ENCODE peak calls at places on chromosomes 2 and 18, in ten cellular contexts. One of them, this sample, is unnamed.

GRCh38 chr2:1656326-1656960 is 87.9 kb downstream of the PXDN start:
- DNase-seq in chondrocyte: peak
- DNase-seq in GM13977: no peak
- DNase-seq in esophagus squamous epithelium: no peak
- DNase-seq in Caco-2: peak
- DNase-seq in K562: no peak
- DNase-seq in heart left ventricle: peak
- DNase-seq in kidney: no peak
- DNase-seq in B cell: no peak
- DNase-seq in GM12878: no peak
- DNase-seq in this sample: no peak

GRCh38 chr18:25136416-25137132 is 215.4 kb downstream of the ZNF521 start:
- DNase-seq in Caco-2: no peak
- DNase-seq in GM12878: no peak
- DNase-seq in kidney: no peak
- DNase-seq in esophagus squamous epithelium: no peak
- DNase-seq in K562: no peak
- DNase-seq in GM13977: no peak
- DNase-seq in chondrocyte: no peak
- DNase-seq in heart left ventricle: peak
- DNase-seq in B cell: no peak
- DNase-seq in this sample: peak

GRCh38 chr18:74935411-74935810 is 273.5 kb downstream of the PTGR3 start:
- DNase-seq in B cell: no peak
- DNase-seq in heart left ventricle: no peak
- DNase-seq in K562: no peak
- DNase-seq in kidney: no peak
- DNase-seq in esophagus squamous epithelium: no peak
- DNase-seq in chondrocyte: no peak
- DNase-seq in Caco-2: no peak
- DNase-seq in GM13977: no peak
- DNase-seq in GM12878: no peak
- DNase-seq in this sample: no peak

GRCh38 chr2:17476820-17477219 is 41.4 kb downstream of the RAD51AP2 start:
- DNase-seq in esophagus squamous epithelium: no peak
- DNase-seq in K562: no peak
- DNase-seq in heart left ventricle: no peak
- DNase-seq in Caco-2: no peak
- DNase-seq in GM13977: no peak
- DNase-seq in B cell: no peak
- DNase-seq in GM12878: no peak
- DNase-seq in chondrocyte: no peak
- DNase-seq in kidney: no peak
- DNase-seq in this sample: no peak

GRCh38 chr2:226609361-226609760 is 190.3 kb downstream of the IRS1 start:
- DNase-seq in K562: no peak
- DNase-seq in kidney: no peak
- DNase-seq in chondrocyte: no peak
- DNase-seq in B cell: no peak
- DNase-seq in GM13977: no peak
- DNase-seq in Caco-2: no peak
- DNase-seq in GM12878: no peak
- DNase-seq in heart left ventricle: no peak
- DNase-seq in esophagus squamous epithelium: no peak
- DNase-seq in this sample: no peak

GRCh38 chr2:19119326-19120001 is 239.0 kb downstream of the OSR1 start:
- DNase-seq in esophagus squamous epithelium: no peak
- DNase-seq in heart left ventricle: no peak
- DNase-seq in Caco-2: no peak
- DNase-seq in B cell: no peak
- DNase-seq in kidney: no peak
- DNase-seq in GM12878: no peak
- DNase-seq in K562: no peak
- DNase-seq in chondrocyte: no peak
- DNase-seq in GM13977: no peak
- DNase-seq in this sample: no peak

GRCh38 chr2:219836647-219837177 is 209.3 kb downstream of the SLC4A3 start:
- DNase-seq in Caco-2: no peak
- DNase-seq in chondrocyte: no peak
- DNase-seq in kidney: no peak
- DNase-seq in heart left ventricle: no peak
- DNase-seq in K562: no peak
- DNase-seq in GM12878: no peak
- DNase-seq in GM13977: no peak
- DNase-seq in B cell: no peak
- DNase-seq in esophagus squamous epithelium: no peak
- DNase-seq in this sample: no peak

GRCh38 chr18:12027046-12027445 is 45.7 kb downstream of the IMPA2 start:
- DNase-seq in GM13977: no peak
- DNase-seq in K562: no peak
- DNase-seq in Caco-2: no peak
- DNase-seq in esophagus squamous epithelium: no peak
- DNase-seq in B cell: no peak
- DNase-seq in kidney: peak
- DNase-seq in heart left ventricle: peak
- DNase-seq in GM12878: no peak
- DNase-seq in chondrocyte: peak
- DNase-seq in this sample: no peak

GRCh38 chr2:24491626-24492282 is 700 bp downstream of the NCOA1 start:
- DNase-seq in Caco-2: peak
- DNase-seq in esophagus squamous epithelium: no peak
- DNase-seq in heart left ventricle: peak
- DNase-seq in GM12878: no peak
- DNase-seq in kidney: peak
- DNase-seq in chondrocyte: no peak
- DNase-seq in GM13977: peak
- DNase-seq in B cell: peak
- DNase-seq in K562: peak
- DNase-seq in this sample: no peak

GRCh38 chr2:109253216-109253615 is 124.2 kb downstream of the SH3RF3 start:
- DNase-seq in esophagus squamous epithelium: no peak
- DNase-seq in Caco-2: no peak
- DNase-seq in GM12878: no peak
- DNase-seq in GM13977: no peak
- DNase-seq in B cell: no peak
- DNase-seq in heart left ventricle: no peak
- DNase-seq in kidney: no peak
- DNase-seq in K562: no peak
- DNase-seq in chondrocyte: no peak
- DNase-seq in this sample: no peak

GRCh38 chr2:149006883-149007543 is 31.5 kb upstream of the LYPD6B start:
- DNase-seq in B cell: no peak
- DNase-seq in GM12878: no peak
- DNase-seq in K562: no peak
- DNase-seq in heart left ventricle: no peak
- DNase-seq in kidney: no peak
- DNase-seq in Caco-2: no peak
- DNase-seq in chondrocyte: no peak
- DNase-seq in GM13977: no peak
- DNase-seq in esophagus squamous epithelium: no peak
- DNase-seq in this sample: no peak

GRCh38 chr2:105166671-105167070 is 74.9 kb upstream of the GPR45 start:
- DNase-seq in kidney: no peak
- DNase-seq in K562: no peak
- DNase-seq in Caco-2: no peak
- DNase-seq in heart left ventricle: no peak
- DNase-seq in GM13977: no peak
- DNase-seq in chondrocyte: no peak
- DNase-seq in esophagus squamous epithelium: no peak
- DNase-seq in GM12878: no peak
- DNase-seq in B cell: no peak
- DNase-seq in this sample: no peak

GRCh38 chr2:240858871-240859270 is 9.8 kb upstream of the AGXT start:
- DNase-seq in B cell: no peak
- DNase-seq in kidney: no peak
- DNase-seq in Caco-2: no peak
- DNase-seq in esophagus squamous epithelium: no peak
- DNase-seq in chondrocyte: peak
- DNase-seq in K562: no peak
- DNase-seq in GM12878: no peak
- DNase-seq in GM13977: no peak
- DNase-seq in heart left ventricle: no peak
- DNase-seq in this sample: no peak

GRCh38 chr2:85135066-85135914 is 2.1 kb downstream of the TCF7L1 start:
- DNase-seq in esophagus squamous epithelium: no peak
- DNase-seq in chondrocyte: no peak
- DNase-seq in heart left ventricle: no peak
- DNase-seq in B cell: no peak
- DNase-seq in Caco-2: no peak
- DNase-seq in K562: no peak
- DNase-seq in GM13977: no peak
- DNase-seq in kidney: no peak
- DNase-seq in GM12878: no peak
- DNase-seq in this sample: no peak

GRCh38 chr2:195425328-195425727 is 231.7 kb upstream of the SLC39A10 start:
- DNase-seq in Caco-2: no peak
- DNase-seq in GM13977: no peak
- DNase-seq in K562: no peak
- DNase-seq in B cell: no peak
- DNase-seq in kidney: no peak
- DNase-seq in chondrocyte: no peak
- DNase-seq in GM12878: no peak
- DNase-seq in esophagus squamous epithelium: no peak
- DNase-seq in heart left ventricle: no peak
- DNase-seq in this sample: no peak

GRCh38 chr2:226086190-226086589 is 686.7 kb downstream of the NYAP2 start:
- DNase-seq in heart left ventricle: no peak
- DNase-seq in Caco-2: no peak
- DNase-seq in GM13977: no peak
- DNase-seq in K562: no peak
- DNase-seq in kidney: no peak
- DNase-seq in esophagus squamous epithelium: no peak
- DNase-seq in B cell: no peak
- DNase-seq in chondrocyte: no peak
- DNase-seq in GM12878: no peak
- DNase-seq in this sample: no peak

GRCh38 chr2:101698419-101699190 is 1.1 kb downstream of the MAP4K4 start:
- DNase-seq in B cell: no peak
- DNase-seq in heart left ventricle: no peak
- DNase-seq in GM12878: no peak
- DNase-seq in chondrocyte: no peak
- DNase-seq in esophagus squamous epithelium: no peak
- DNase-seq in kidney: no peak
- DNase-seq in Caco-2: no peak
- DNase-seq in K562: no peak
- DNase-seq in GM13977: no peak
- DNase-seq in this sample: no peak
- TF ChIP-seq CTCF in B cell: no peak
- TF ChIP-seq CTCF in heart left ventricle: no peak
- TF ChIP-seq CTCF in GM12878: no peak
- TF ChIP-seq CTCF in chondrocyte: no peak
- TF ChIP-seq CTCF in esophagus squamous epithelium: no peak
- TF ChIP-seq CTCF in kidney: no peak
- TF ChIP-seq CTCF in Caco-2: no peak
- TF ChIP-seq CTCF in K562: no peak
- TF ChIP-seq CTCF in GM13977: no peak
- TF ChIP-seq CTCF in this sample: no peak

DNA sequence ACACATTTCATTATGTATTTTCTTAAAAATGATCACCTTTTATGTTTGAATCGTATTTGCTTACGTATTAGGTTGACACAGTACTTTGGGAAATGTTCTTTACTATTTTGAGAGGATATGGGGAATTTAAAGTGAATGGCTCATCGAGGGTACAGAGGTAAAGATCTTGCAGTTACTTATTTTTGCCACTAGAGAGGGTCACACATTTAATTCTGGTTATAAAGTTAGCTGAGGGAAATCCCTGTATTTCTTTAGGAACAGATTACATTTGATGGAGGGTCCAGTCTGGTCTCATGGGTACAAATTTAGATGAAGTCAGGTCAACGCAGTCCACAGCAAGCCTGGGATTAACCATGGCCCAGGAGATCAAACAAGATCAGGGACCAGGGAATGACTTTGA is 24.5 kb downstream of the DYNC2LI1 start:
- DNase-seq in heart left ventricle: no peak
- DNase-seq in GM13977: no peak
- DNase-seq in chondrocyte: no peak
- DNase-seq in esophagus squamous epithelium: no peak
- DNase-seq in GM12878: no peak
- DNase-seq in kidney: no peak
- DNase-seq in Caco-2: no peak
- DNase-seq in B cell: no peak
- DNase-seq in K562: peak
- DNase-seq in this sample: no peak
- TF ChIP-seq CTCF in heart left ventricle: no peak
- TF ChIP-seq CTCF in GM13977: peak
- TF ChIP-seq CTCF in chondrocyte: peak
- TF ChIP-seq CTCF in esophagus squamous epithelium: peak
- TF ChIP-seq CTCF in GM12878: peak
- TF ChIP-seq CTCF in kidney: no peak
- TF ChIP-seq CTCF in Caco-2: peak
- TF ChIP-seq CTCF in B cell: no peak
- TF ChIP-seq CTCF in K562: peak
- TF ChIP-seq CTCF in this sample: peak

DNA sequence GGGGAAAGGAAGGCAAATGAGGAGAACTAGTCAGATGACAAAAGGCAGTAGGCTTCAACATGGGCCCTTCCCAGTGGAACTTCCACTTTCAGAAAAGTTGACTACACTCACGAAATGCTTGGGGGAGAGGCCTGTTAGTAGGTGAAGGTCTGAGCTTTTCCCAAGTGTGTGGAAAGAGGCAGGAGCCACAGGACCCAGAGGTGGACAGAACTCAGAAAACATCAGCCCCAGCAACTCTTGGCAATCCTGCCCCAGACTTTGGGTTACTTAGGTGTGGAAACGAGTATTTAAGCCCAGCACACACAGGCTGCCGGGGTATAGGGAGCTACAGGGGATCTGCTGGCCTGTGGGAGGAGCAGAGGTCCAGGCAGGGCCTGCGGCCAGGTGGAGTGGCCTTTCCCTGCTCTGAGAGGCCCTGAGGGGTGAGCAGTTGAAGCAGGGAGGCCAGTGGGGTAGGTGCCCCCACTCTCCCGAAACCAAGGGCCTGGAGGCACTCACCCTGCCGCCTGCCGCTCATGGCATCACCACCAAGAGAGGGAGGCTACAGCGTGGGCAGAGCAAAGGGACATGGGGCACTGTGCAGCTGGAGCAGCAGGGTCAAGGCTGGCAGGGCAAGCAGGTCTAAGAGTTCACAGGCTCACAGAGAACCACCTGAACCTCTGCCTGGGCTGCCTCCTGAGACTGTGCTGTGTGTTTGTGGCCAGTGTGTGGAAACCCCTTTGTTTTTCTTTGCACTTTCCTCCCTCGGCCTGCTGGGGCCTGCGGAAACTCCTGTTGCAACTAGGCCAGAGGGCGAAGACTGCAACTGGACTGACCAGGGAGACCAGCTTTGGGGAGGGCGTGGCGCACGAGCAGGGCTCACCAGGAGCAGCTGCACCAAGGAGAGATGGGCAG is 130.7 kb upstream of the SERTAD2 start:
- DNase-seq in B cell: no peak
- DNase-seq in K562: no peak
- DNase-seq in GM13977: no peak
- DNase-seq in kidney: no peak
- DNase-seq in esophagus squamous epithelium: no peak
- DNase-seq in heart left ventricle: no peak
- DNase-seq in chondrocyte: no peak
- DNase-seq in GM12878: no peak
- DNase-seq in Caco-2: peak
- DNase-seq in this sample: no peak
- TF ChIP-seq CTCF in B cell: no peak
- TF ChIP-seq CTCF in K562: no peak
- TF ChIP-seq CTCF in GM13977: no peak
- TF ChIP-seq CTCF in kidney: no peak
- TF ChIP-seq CTCF in esophagus squamous epithelium: peak
- TF ChIP-seq CTCF in heart left ventricle: no peak
- TF ChIP-seq CTCF in chondrocyte: no peak
- TF ChIP-seq CTCF in GM12878: no peak
- TF ChIP-seq CTCF in Caco-2: no peak
- TF ChIP-seq CTCF in this sample: no peak

GRCh38 chr2:122191331-122191730 is 435.9 kb downstream of the TSN start:
- DNase-seq in GM12878: no peak
- DNase-seq in B cell: no peak
- DNase-seq in chondrocyte: no peak
- DNase-seq in kidney: no peak
- DNase-seq in heart left ventricle: no peak
- DNase-seq in K562: peak
- DNase-seq in Caco-2: peak
- DNase-seq in GM13977: peak
- DNase-seq in esophagus squamous epithelium: no peak
- DNase-seq in this sample: no peak
- TF ChIP-seq CTCF in GM12878: peak
- TF ChIP-seq CTCF in B cell: no peak
- TF ChIP-seq CTCF in chondrocyte: peak
- TF ChIP-seq CTCF in kidney: peak
- TF ChIP-seq CTCF in heart left ventricle: no peak
- TF ChIP-seq CTCF in K562: peak
- TF ChIP-seq CTCF in Caco-2: peak
- TF ChIP-seq CTCF in GM13977: peak
- TF ChIP-seq CTCF in esophagus squamous epithelium: no peak
- TF ChIP-seq CTCF in this sample: peak